ENCODE peak calls at places on chromosomes 3 and 15, in five cellular contexts. G is fibroblast of lung, T is uterus, V is kidney epithelial cell, S is upper lobe of right lung. E is an unnamed sample.

GRCh38 chr3:107943860-107944543 is 146.8 kb downstream of the CD47 start:
- DNase-seq in S (no peak), V (no peak), T (no peak), G (no peak), E (no peak)

GRCh38 chr3:42129014-42129953 is 38.1 kb downstream of the TRAK1 start:
- DNase-seq in S (no peak), G (no peak), V (no peak), T (no peak), E (peak; percentile 59)

GRCh38 chr3:108437439-108437838 is 73.0 kb downstream of the MYH15 start:
- DNase-seq in G (no peak), V (no peak), T (no peak), S (no peak), E (no peak)

GRCh38 chr3:194870394-194871110 is 184.9 kb downstream of the FAM43A start:
- DNase-seq in T (no peak), S (no peak), V (no peak), G (peak; percentile 42), E (no peak)

GRCh38 chr3:151552589-151552988 is 91.7 kb upstream of the IGSF10 start:
- DNase-seq in G (no peak), V (no peak), S (no peak), T (no peak), E (no peak)

GRCh38 chr3:35422826-35423601 is 216.3 kb upstream of the ARPP21 start:
- DNase-seq in V (no peak), T (no peak), S (no peak), G (no peak), E (no peak)

GRCh38 chr3:71183544-71183943 is 400.0 kb downstream of the FOXP1 start:
- DNase-seq in G (no peak), T (no peak), S (no peak), V (no peak), E (no peak)

GRCh38 chr3:183438749-183439148 is 10.3 kb upstream of the MCF2L2 start:
- DNase-seq in S (no peak), V (no peak), G (no peak), T (no peak), E (no peak)

GRCh38 chr3:18134386-18135082 is 290.6 kb downstream of the SATB1 start:
- DNase-seq in G (peak; percentile 66), T (no peak), V (no peak), S (no peak), E (no peak)

GRCh38 chr3:25895443-25895842 is 105.6 kb downstream of the OXSM start:
- DNase-seq in T (no peak), G (peak; percentile 37), S (no peak), V (no peak), E (no peak)

GRCh38 chr15:100765458-100766224 is 114.0 kb upstream of the ALDH1A3 start:
- DNase-seq in T (no peak), V (no peak), G (no peak), S (peak; percentile 60), E (no peak)

GRCh38 chr3:163039636-163040035 is 1543.0 kb downstream of the OTOL1 start:
- DNase-seq in G (no peak), S (no peak), V (no peak), T (no peak), E (no peak)

GRCh38 chr3:141052570-141053069 is 1.5 kb downstream of the SPSB4 start:
- DNase-seq in G (no peak), S (no peak), V (no peak), T (no peak), E (no peak)

GRCh38 chr15:94070341-94071275 is 160.8 kb upstream of the MCTP2 start:
- DNase-seq in S (peak; percentile 66), G (peak; percentile 28), V (peak; percentile 57), T (peak; percentile 25), E (no peak)

GRCh38 chr3:35745802-35746484 is 106.6 kb downstream of the ARPP21 start:
- DNase-seq in G (no peak), T (no peak), S (no peak), V (no peak), E (no peak)

DNA sequence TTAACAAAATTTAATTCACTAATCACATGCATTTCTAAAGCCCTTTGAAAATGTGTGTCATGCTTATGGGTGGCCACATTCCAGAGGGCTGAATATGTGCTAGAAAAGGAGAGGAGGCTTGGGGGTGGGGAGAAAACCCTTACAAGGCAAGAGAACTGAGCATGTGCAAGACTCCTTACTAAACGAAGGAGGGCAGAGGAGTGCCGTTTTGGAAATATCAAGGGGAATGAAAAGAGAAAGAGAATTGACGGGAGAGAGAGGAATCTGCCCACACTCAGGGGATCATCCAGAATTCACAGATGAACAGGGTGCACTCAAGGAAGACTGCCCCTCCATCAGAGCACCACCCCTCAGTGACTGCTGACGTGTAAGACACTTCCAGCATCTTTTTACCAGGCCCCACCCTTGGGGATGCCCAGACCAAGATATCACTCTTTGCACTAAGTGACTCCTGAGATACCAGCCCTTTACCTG is 37.9 kb upstream of the TSC22D2 start:
- DNase-seq in V (peak; percentile 94), S (no peak), G (peak; percentile 97), T (peak; percentile 35), E (no peak)
- H3K4me3 ChIP-seq in V (peak overlapping the region; percentile 52), S (no peak overlapping the region), G (peak overlapping the region; percentile 67), T (no peak overlapping the region), E (no peak overlapping the region)

GRCh38 chr15:88745075-88745474 is 58.2 kb upstream of the ACAN start:
- DNase-seq in S (no peak), T (no peak), G (no peak), V (no peak), E (no peak)
- H3K27me3 ChIP-seq in S (peaks cover 33% of the 10 kb centered on the region), T (no peaks in the 10 kb centered on the region), G (peaks cover 2% of the 10 kb centered on the region), V (no peaks in the 10 kb centered on the region), E (no peaks in the 10 kb centered on the region)

GRCh38 chr3:99747915-99748314 is 69.7 kb upstream of the CMSS1 start:
- DNase-seq in S (no peak), V (peak; percentile 12), T (no peak), G (peak; percentile 58), E (no peak)
- TF ChIP-seq CTCF in S (peak; percentile 29), V (peak; percentile 49), T (no peak), G (peak; percentile 59), E (no peak)

GRCh38 chr3:50563867-50564266 is 3.7 kb downstream of the C3orf18 start:
- DNase-seq in G (no peak), S (no peak), V (no peak), T (no peak), E (no peak)
- H3K4me3 ChIP-seq in G (no peak overlapping the region), S (no peak overlapping the region), V (no peak overlapping the region), T (no peak overlapping the region), E (no peak overlapping the region)